ENCODE peak calls at places on chromosomes 3 and 15, in six cellular contexts. C is pancreas, J is stomach, Z is heart left ventricle, R is esophagus muscularis mucosa, O is uterus. W is an unnamed sample.

GRCh38 chr15:68558318-68559305 is 20.2 kb upstream of the CORO2B start:
- DNase-seq in J (no peak), R (no peak), C (no peak), Z (no peak), O (peak; percentile 23), W (no peak)

GRCh38 chr15:41936649-41937567 is 35.4 kb downstream of the EHD4 start:
- DNase-seq in R (no peak), Z (peak; percentile 49), O (no peak), J (peak; percentile 48), C (no peak), W (no peak)

GRCh38 chr3:128066111-128066510 is 13.9 kb downstream of the SEC61A1 start:
- DNase-seq in Z (no peak), O (no peak), C (no peak), R (no peak), J (no peak), W (no peak)

GRCh38 chr3:32177702-32178198 is 60.7 kb upstream of the CMTM8 start:
- DNase-seq in J (peak; percentile 77), C (no peak), O (peak; percentile 22), R (no peak), Z (peak; percentile 64), W (peak; percentile 78)

GRCh38 chr3:46619845-46620778 is 7.8 kb downstream of the FAM240A start:
- DNase-seq in R (peak; percentile 70), J (no peak), C (no peak), Z (no peak), O (no peak), W (no peak)

GRCh38 chr3:42157915-42158538 is 66.9 kb downstream of the TRAK1 start:
- DNase-seq in J (no peak), Z (no peak), O (no peak), C (no peak), R (no peak), W (no peak)

GRCh38 chr3:126936853-126937395 is 46.0 kb upstream of the PLXNA1 start:
- DNase-seq in J (no peak), R (no peak), Z (no peak), O (no peak), C (no peak), W (no peak)

GRCh38 chr3:177916461-177916860 is 619.8 kb upstream of the KCNMB2 start:
- DNase-seq in J (no peak), C (no peak), R (no peak), Z (no peak), O (no peak), W (no peak)

GRCh38 chr3:197238842-197239241 is 59.6 kb downstream of the DLG1 start:
- DNase-seq in C (no peak), R (no peak), O (no peak), Z (no peak), J (no peak), W (no peak)

GRCh38 chr3:87420171-87420570 is 143.8 kb upstream of the POU1F1 start:
- DNase-seq in J (no peak), C (no peak), O (no peak), R (no peak), Z (no peak), W (no peak)

GRCh38 chr3:56999547-56999946 is 60.9 kb upstream of the SPATA12 start:
- DNase-seq in C (no peak), O (no peak), J (no peak), Z (no peak), R (no peak), W (no peak)

GRCh38 chr3:40018369-40018768 is 209.0 kb downstream of the MYRIP start:
- DNase-seq in J (no peak), R (peak; percentile 64), C (no peak), O (no peak), Z (no peak), W (no peak)

GRCh38 chr3:71245971-71246860 is 337.3 kb downstream of the FOXP1 start:
- DNase-seq in J (no peak), C (no peak), Z (no peak), O (no peak), R (no peak), W (no peak)

GRCh38 chr15:70517194-70517590 is 246.2 kb downstream of the UACA start:
- DNase-seq in C (no peak), R (no peak), J (no peak), Z (no peak), O (no peak), W (no peak)

GRCh38 chr3:188303286-188303799 is 149.4 kb downstream of the LPP start:
- DNase-seq in O (no peak), C (no peak), Z (no peak), J (no peak), R (no peak), W (no peak)

GRCh38 chr15:44810237-44810636 is 73.9 kb downstream of the TRIM69 start:
- DNase-seq in O (no peak), R (no peak), J (no peak), C (no peak), Z (no peak), W (no peak)

GRCh38 chr3:13879946-13880810 is at the start of gene WNT7A:
- DNase-seq in Z (no peak), R (no peak), O (peak; percentile 10), C (peak; percentile 76), J (no peak), W (no peak)

GRCh38 chr15:77500986-77501385 is 80.3 kb downstream of the HMG20A start:
- DNase-seq in Z (no peak), R (no peak), O (no peak), J (no peak), C (no peak), W (no peak)

GRCh38 chr3:9247361-9248231 is 1.9 kb downstream of the SRGAP3 start:
- DNase-seq in O (no peak), C (no peak), J (peak; percentile 51), R (no peak), Z (no peak), W (no peak)

GRCh38 chr3:98540346-98540745 is 8.6 kb downstream of the GPR15 start:
- DNase-seq in Z (no peak), C (no peak), J (no peak), O (no peak), R (no peak), W (no peak)

GRCh38 chr15:32838820-32839219 is 121.0 kb downstream of the GREM1 start:
- DNase-seq in O (no peak), Z (no peak), J (no peak), R (no peak), C (no peak), W (peak; percentile 47)

GRCh38 chr3:112847692-112848091 is 1.0 kb upstream of the CD200R1L start:
- DNase-seq in R (no peak), C (no peak), Z (no peak), O (no peak), J (no peak), W (no peak)

GRCh38 chr3:174016186-174016585 is 618.6 kb downstream of the NLGN1 start:
- DNase-seq in R (no peak), O (no peak), C (no peak), Z (no peak), J (no peak), W (no peak)

GRCh38 chr15:75234191-75234810 is 23.8 kb upstream of the GOLGA6C start:
- DNase-seq in J (no peak), O (peak; percentile 7), R (no peak), Z (no peak), C (peak; percentile 34), W (no peak)

GRCh38 chr3:186267758-186268157 is 94.3 kb downstream of the DGKG start:
- DNase-seq in Z (no peak), C (no peak), J (no peak), O (no peak), R (no peak), W (no peak)

GRCh38 chr3:39361252-39361927 is 21.8 kb upstream of the SLC25A38 start:
- DNase-seq in R (no peak), C (no peak), Z (no peak), J (no peak), O (no peak), W (no peak)

GRCh38 chr3:72488736-72489030 is 359.6 kb downstream of the SHQ1 start:
- DNase-seq in C (no peak), J (no peak), R (no peak), Z (no peak), O (no peak), W (no peak)

GRCh38 chr15:67197364-67197695 is 57.1 kb downstream of the AAGAB start:
- DNase-seq in O (no peak), C (no peak), Z (no peak), R (peak; percentile 85), J (no peak), W (no peak)

GRCh38 chr3:63655519-63655918 is 3.0 kb downstream of the SNTN start:
- DNase-seq in O (no peak), J (no peak), Z (no peak), C (no peak), R (no peak), W (no peak)

GRCh38 chr15:89664951-89665350 is 9.7 kb upstream of the KIF7 start:
- DNase-seq in C (no peak), O (no peak), Z (no peak), R (no peak), J (no peak), W (no peak)
- H3K27ac ChIP-seq in C (no peak overlapping the region), O (peak overlapping the region; percentile 89), Z (peak overlapping the region; percentile 86), R (peak overlapping the region; percentile 90), J (peak overlapping the region; percentile 82), W (no peak overlapping the region)

GRCh38 chr3:24662449-24663345 is 168.0 kb upstream of the THRB start:
- DNase-seq in C (no peak), O (no peak), J (peak; percentile 51), Z (no peak), R (no peak), W (no peak)
- TF ChIP-seq CTCF in C (no peak), O (no peak), J (no peak), Z (no peak), R (no peak), W (no peak)

GRCh38 chr3:59659755-59660154 is 609.9 kb upstream of the CFAP20DC start:
- DNase-seq in C (no peak), J (no peak), O (no peak), Z (no peak), R (peak; percentile 57), W (no peak)

GRCh38 chr3:59663076-59663850 is 613.4 kb upstream of the CFAP20DC start:
- DNase-seq in R (peak; percentile 60), O (no peak), C (no peak), J (no peak), Z (no peak), W (no peak)

GRCh38 chr3:59660852-59661624 is 611.2 kb upstream of the CFAP20DC start:
- DNase-seq in R (peak; percentile 74), C (no peak), Z (no peak), J (peak; percentile 32), O (no peak), W (peak; percentile 32)

GRCh38 chr3:59658236-59658635 is 608.4 kb upstream of the CFAP20DC start:
- DNase-seq in R (peak; percentile 64), J (no peak), O (no peak), C (no peak), Z (no peak), W (no peak)

DNA sequence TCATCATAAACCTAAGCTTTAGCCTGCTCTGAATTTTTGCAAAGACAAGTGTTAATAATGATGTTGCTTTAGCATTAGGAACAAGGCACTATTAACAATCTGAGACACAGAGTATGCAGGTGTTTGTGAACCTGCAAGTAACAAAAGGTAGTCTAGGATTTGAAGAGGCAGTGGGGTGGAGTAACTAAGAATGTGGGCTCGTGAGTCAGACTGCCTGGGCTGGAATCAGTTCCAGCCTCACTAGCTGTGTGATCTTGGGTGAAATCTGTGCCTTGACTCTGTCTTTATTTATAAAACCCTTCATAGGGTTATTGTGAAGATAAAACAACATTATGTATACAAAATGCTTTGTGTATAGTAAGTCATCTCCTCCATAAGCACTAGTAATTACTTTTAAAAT is 610.6 kb upstream of the CFAP20DC start:
- DNase-seq in O (no peak), Z (no peak), R (no peak), J (peak; percentile 28), C (no peak), W (no peak)
- H3K27ac ChIP-seq in O (no peak overlapping the region), Z (no peak overlapping the region), R (no peak overlapping the region), J (peak overlapping the region; percentile 10), C (no peak overlapping the region), W (no peak overlapping the region)

GRCh38 chr3:65245133-65246076 is 557.6 kb upstream of the ADAMTS9 start:
- DNase-seq in Z (no peak), O (no peak), C (no peak), R (no peak), J (no peak), W (no peak)
- TF ChIP-seq CTCF in Z (peak; percentile 55), O (peak; percentile 53), C (no peak), R (peak; percentile 66), J (no peak), W (peak; percentile 29)